ENCODE peak calls at places on chromosomes 2 and 18, in nine cellular contexts. L, H, I, Y, D, Z, E, M and G are unnamed samples.

GRCh38 chr2:136495636-136496035 is 269.7 kb upstream of the THSD7B start:
- DNase-seq in L (no peak), H (no peak), I (no peak), Y (no peak), D (peak; percentile 4), Z (no peak), E (no peak), M (no peak), G (no peak)

GRCh38 chr2:152445791-152446201 is 110.8 kb downstream of the FMNL2 start:
- DNase-seq in L (no peak), H (peak; percentile 76), I (no peak), Y (no peak), D (no peak), Z (no peak), E (no peak), M (no peak), G (peak; percentile 95)

GRCh38 chr2:237685408-237685807 is 58.0 kb downstream of the LRRFIP1 start:
- DNase-seq in L (no peak), H (peak; percentile 42), I (no peak), Y (peak; percentile 78), D (no peak), Z (peak; percentile 37), E (no peak), M (no peak), G (no peak)

GRCh38 chr18:74818776-74819175 is 221.1 kb downstream of the ZNF407 start:
- DNase-seq in L (no peak), H (no peak), I (no peak), Y (no peak), D (no peak), Z (no peak), E (no peak), M (no peak), G (no peak)

GRCh38 chr2:21427606-21428005 is 303.8 kb downstream of the TDRD15 start:
- DNase-seq in L (no peak), H (no peak), I (no peak), Y (no peak), D (peak; percentile 0), Z (no peak), E (no peak), M (no peak), G (no peak)

GRCh38 chr2:95389256-95390119 is 13.0 kb upstream of the FAHD2A start:
- DNase-seq in L (peak; percentile 78), H (peak; percentile 67), I (peak; percentile 69), Y (peak; percentile 84), D (peak; percentile 51), Z (peak; percentile 82), E (no peak), M (no peak), G (peak; percentile 17)

GRCh38 chr2:143730155-143730949 is 601.1 kb downstream of the ARHGAP15 start:
- DNase-seq in L (no peak), H (peak; percentile 14), I (no peak), Y (no peak), D (no peak), Z (no peak), E (no peak), M (no peak), G (peak; percentile 14)

GRCh38 chr2:234911271-234911670 is 40.5 kb upstream of the SH3BP4 start:
- DNase-seq in L (no peak), H (peak; percentile 85), I (no peak), Y (no peak), D (no peak), Z (no peak), E (no peak), M (no peak), G (peak; percentile 83)

GRCh38 chr18:32468147-32468845 is 2.4 kb downstream of the GAREM1 start:
- DNase-seq in L (no peak), H (peak; percentile 1), I (no peak), Y (no peak), D (no peak), Z (no peak), E (no peak), M (no peak), G (no peak)

GRCh38 chr2:235216901-235217300 is 265.1 kb downstream of the SH3BP4 start:
- DNase-seq in L (no peak), H (no peak), I (peak; percentile 23), Y (no peak), D (no peak), Z (no peak), E (no peak), M (no peak), G (peak; percentile 3)

GRCh38 chr2:66830881-66831280 is 396.0 kb downstream of the MEIS1 start:
- DNase-seq in L (no peak), H (no peak), I (no peak), Y (no peak), D (no peak), Z (no peak), E (no peak), M (no peak), G (no peak)

GRCh38 chr2:124024491-124025348 is at the start of gene CNTNAP5:
- DNase-seq in L (peak; percentile 65), H (peak; percentile 5), I (no peak), Y (peak; percentile 93), D (no peak), Z (peak; percentile 82), E (no peak), M (no peak), G (peak; percentile 1)

GRCh38 chr2:208318127-208318526 is 52.1 kb downstream of the PIKFYVE start:
- DNase-seq in L (no peak), H (no peak), I (no peak), Y (no peak), D (no peak), Z (no peak), E (no peak), M (no peak), G (no peak)

GRCh38 chr2:176130917-176131616 is 1.6 kb downstream of the HOXD8 start:
- DNase-seq in L (no peak), H (no peak), I (no peak), Y (no peak), D (no peak), Z (no peak), E (no peak), M (no peak), G (no peak)
- H3K4me3 ChIP-seq in L (peak overlapping the region; percentile 84), H (no peak overlapping the region), I (peak overlapping the region; percentile 38), Y (peak overlapping the region; percentile 47), D (no peak overlapping the region), Z (peak overlapping the region; percentile 26), E (no peak overlapping the region), M (no peak overlapping the region), G (no peak overlapping the region)

GRCh38 chr2:42168459-42169099 is 574 bp upstream of the EML4 start:
- DNase-seq in L (no peak), H (no peak), I (no peak), Y (no peak), D (no peak), Z (no peak), E (no peak), M (no peak), G (no peak)
- H3K4me3 ChIP-seq in L (peak overlapping the region; percentile 94), H (peak overlapping the region; percentile 41), I (peak overlapping the region; percentile 10), Y (peak overlapping the region; percentile 42), D (peak overlapping the region; percentile 21), Z (peak overlapping the region; percentile 30), E (peak overlapping the region; percentile 28), M (peak overlapping the region; percentile 17), G (peak overlapping the region; percentile 48)

DNA sequence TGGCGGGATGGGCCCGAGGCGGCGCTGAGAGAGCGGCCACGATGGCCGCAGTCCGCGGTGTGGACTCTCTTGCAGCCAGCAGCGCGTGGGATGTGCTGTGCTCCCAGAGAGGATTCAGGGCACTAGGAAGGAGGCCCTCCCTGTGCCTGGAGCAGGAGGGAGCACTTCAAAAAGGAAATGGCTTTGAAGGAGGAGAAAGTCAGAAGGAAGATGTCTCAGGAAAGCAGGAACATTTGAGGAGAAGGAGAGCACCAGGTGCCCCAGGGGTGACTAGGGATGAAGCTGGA is 4.1 kb downstream of the LOXL3 start:
- DNase-seq in L (no peak), H (no peak), I (no peak), Y (no peak), D (no peak), Z (no peak), E (no peak), M (no peak), G (no peak)
- H3K4me3 ChIP-seq in L (peak overlapping the region; percentile 68), H (peak overlapping the region; percentile 62), I (no peak overlapping the region), Y (peak overlapping the region; percentile 84), D (no peak overlapping the region), Z (peak overlapping the region; percentile 73), E (peak overlapping the region; percentile 39), M (no peak overlapping the region), G (peak overlapping the region; percentile 54)

DNA sequence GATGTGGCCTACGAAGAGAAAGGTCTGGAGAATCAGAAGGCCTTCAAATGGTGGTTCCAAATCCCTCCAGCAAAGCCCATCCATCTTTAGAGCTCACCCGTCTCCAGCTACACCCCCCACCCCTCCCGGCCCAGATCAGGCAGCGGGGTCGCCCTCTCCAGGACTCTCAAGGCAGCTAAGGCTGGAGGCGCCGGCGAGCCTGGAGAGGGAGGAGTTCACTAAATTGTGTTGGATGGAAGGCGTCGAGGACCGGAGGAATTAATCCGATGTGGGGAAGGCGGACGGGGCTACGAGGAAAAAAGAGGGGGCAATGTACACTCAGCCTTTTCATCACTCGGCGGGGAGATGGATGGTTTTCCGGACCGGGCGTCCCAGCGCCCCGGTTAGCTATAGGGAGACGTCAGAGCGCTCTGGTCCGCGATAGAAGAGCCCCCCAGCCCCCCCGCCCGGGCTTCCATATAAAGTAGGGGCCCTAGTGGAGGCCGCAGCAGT is at the start of gene GRP:
- DNase-seq in L (no peak), H (no peak), I (no peak), Y (peak; percentile 59), D (no peak), Z (no peak), E (no peak), M (no peak), G (no peak)
- H3K4me3 ChIP-seq in L (no peak within 1 kb of the TSS), H (no peak within 1 kb of the TSS), I (no peak within 1 kb of the TSS), Y (peak within 1 kb of the TSS; percentile 70), D (no peak within 1 kb of the TSS), Z (no peak within 1 kb of the TSS), E (no peak within 1 kb of the TSS), M (no peak within 1 kb of the TSS), G (no peak within 1 kb of the TSS)

DNA sequence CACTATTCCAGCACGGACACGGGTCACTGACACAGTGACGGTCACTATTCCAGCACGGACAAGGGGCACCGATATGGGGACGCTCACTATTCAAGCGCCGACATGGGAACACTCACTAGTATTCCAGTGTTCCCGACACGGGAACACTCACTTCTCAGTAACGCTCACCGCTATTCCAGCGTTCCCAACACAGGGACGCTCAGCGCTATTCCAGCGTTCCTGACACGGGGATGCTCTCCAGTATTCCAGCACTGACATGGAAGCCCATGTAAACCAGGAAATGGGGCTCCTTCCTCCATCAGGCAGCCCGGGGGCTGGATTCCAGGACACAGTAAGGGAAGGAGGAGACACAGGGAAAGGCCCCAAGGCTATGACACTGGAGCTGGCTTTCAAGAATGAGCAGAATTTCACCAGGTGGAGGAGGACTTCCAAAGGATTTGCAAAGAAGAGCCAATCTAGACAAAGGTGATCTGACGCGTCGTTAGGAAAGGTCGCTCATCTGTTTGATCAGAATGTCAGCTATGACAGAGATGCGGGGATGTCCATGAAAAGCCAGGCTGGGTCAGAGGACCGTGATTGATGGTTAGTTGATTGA is 196.1 kb downstream of the EIPR1 start:
- DNase-seq in L (no peak), H (no peak), I (no peak), Y (no peak), D (no peak), Z (no peak), E (no peak), M (no peak), G (no peak)
- H3K4me3 ChIP-seq in L (no peak overlapping the region), H (no peak overlapping the region), I (no peak overlapping the region), Y (no peak overlapping the region), D (no peak overlapping the region), Z (no peak overlapping the region), E (no peak overlapping the region), M (no peak overlapping the region), G (no peak overlapping the region)